ENCODE peak calls at places on chromosomes 2 and 18, in five cellular contexts. Q is CD8-positive, alpha-beta T cell; R is GM12864; L is astrocyte of the cerebellum; V is astrocyte of the spinal cord. Z is an unnamed sample.

GRCh38 chr2:242075163-242075562 is 205.6 kb downstream of the RTP5 start:
- DNase-seq in L (peak), Q (no peak), V (peak), R (no peak), Z (peak)

GRCh38 chr18:80147418-80148315 is 38.6 kb downstream of the ADNP2 start:
- DNase-seq in R (peak), L (peak), V (peak), Q (peak), Z (peak)

GRCh38 chr2:121717529-121717928 is 19.1 kb downstream of the NIFK start:
- DNase-seq in V (no peak), Q (no peak), R (no peak), L (no peak), Z (no peak)

GRCh38 chr18:49960376-49960775 is 147.0 kb upstream of the ACAA2 start:
- DNase-seq in L (no peak), V (no peak), Q (no peak), R (no peak), Z (no peak)

GRCh38 chr2:113799375-113799774 is 42.9 kb upstream of the SLC35F5 start:
- DNase-seq in L (no peak), V (no peak), R (no peak), Q (no peak), Z (no peak)

GRCh38 chr2:70073493-70073892 is 13.8 kb upstream of the PCBP1 start:
- DNase-seq in V (peak), Q (no peak), R (no peak), L (no peak), Z (no peak)

GRCh38 chr2:1772868-1773267 is 28.6 kb upstream of the PXDN start:
- DNase-seq in R (no peak), L (no peak), V (no peak), Q (no peak), Z (no peak)

GRCh38 chr2:217105733-217106649 is 246.1 kb upstream of the TNP1 start:
- DNase-seq in R (no peak), Q (no peak), V (peak), L (peak), Z (peak)

GRCh38 chr2:54471221-54471711 is 15.1 kb downstream of the SPTBN1 start:
- DNase-seq in V (peak), Q (no peak), R (peak), L (peak), Z (no peak)

GRCh38 chr2:84257871-84258270 is 201.2 kb downstream of the SUCLG1 start:
- DNase-seq in R (no peak), Q (no peak), L (peak), V (no peak), Z (no peak)

GRCh38 chr18:75161629-75162028 is 47.3 kb downstream of the PTGR3 start:
- DNase-seq in L (peak), V (no peak), Q (peak), R (no peak), Z (peak)

GRCh38 chr2:81692566-81692965 is 1388.0 kb upstream of the LRRTM1 start:
- DNase-seq in L (no peak), V (no peak), Q (no peak), R (no peak), Z (no peak)

GRCh38 chr2:37191253-37191652 is 2.8 kb upstream of the SULT6B1 start:
- DNase-seq in L (no peak), R (no peak), Q (no peak), V (no peak), Z (no peak)

GRCh38 chr2:221095381-221095780 is 476.7 kb downstream of the EPHA4 start:
- DNase-seq in V (peak), R (no peak), L (peak), Q (no peak), Z (no peak)

GRCh38 chr18:36638224-36638623 is 190.6 kb downstream of the TPGS2 start:
- DNase-seq in V (no peak), L (no peak), R (peak), Q (no peak), Z (no peak)

GRCh38 chr2:69375494-69376353 is 11.3 kb downstream of the GFPT1 start:
- DNase-seq in L (no peak), R (no peak), Q (no peak), V (no peak), Z (no peak)

GRCh38 chr2:28956415-28956826 is 24.7 kb upstream of the TOGARAM2 start:
- DNase-seq in L (no peak), R (peak), Q (peak), V (no peak), Z (no peak)

GRCh38 chr2:43031471-43032224 is 194.8 kb downstream of the ZFP36L2 start:
- DNase-seq in L (no peak), R (no peak), V (no peak), Q (no peak), Z (no peak)

GRCh38 chr2:215967590-215968373 is 45.6 kb downstream of the MREG start:
- DNase-seq in R (no peak), V (no peak), L (no peak), Q (no peak), Z (no peak)

GRCh38 chr2:32479224-32479623 is 122.4 kb downstream of the BIRC6 start:
- DNase-seq in Q (no peak), L (no peak), V (peak), R (no peak), Z (peak)

GRCh38 chr2:163717993-163718680 is 17.7 kb downstream of the FIGN start:
- DNase-seq in Q (no peak), V (no peak), R (no peak), L (no peak), Z (no peak)

GRCh38 chr2:44936275-44936674 is 5.2 kb upstream of the SIX3 start:
- DNase-seq in R (no peak), Q (no peak), L (no peak), V (no peak), Z (no peak)
- TF ChIP-seq CTCF in R (no peak), Q (no peak), L (no peak), V (no peak), Z (no peak)

GRCh38 chr18:68676913-68677312 is 38.0 kb downstream of the TMX3 start:
- DNase-seq in Q (no peak), L (no peak), V (no peak), R (peak), Z (no peak)
- TF ChIP-seq CTCF in Q (no peak), L (peak), V (peak), R (peak), Z (peak)

GRCh38 chr2:133477614-133477990 is 90.7 kb downstream of the NCKAP5 start:
- DNase-seq in V (no peak), R (no peak), Q (no peak), L (no peak), Z (no peak)

GRCh38 chr2:133484106-133484505 is 84.2 kb downstream of the NCKAP5 start:
- DNase-seq in V (no peak), L (no peak), R (no peak), Q (no peak), Z (peak)

GRCh38 chr2:133483201-133483600 is 85.1 kb downstream of the NCKAP5 start:
- DNase-seq in V (no peak), L (no peak), Q (no peak), R (no peak), Z (no peak)

GRCh38 chr2:133476931-133477613 is 91.2 kb downstream of the NCKAP5 start:
- DNase-seq in L (no peak), R (no peak), V (no peak), Q (no peak), Z (no peak)

DNA sequence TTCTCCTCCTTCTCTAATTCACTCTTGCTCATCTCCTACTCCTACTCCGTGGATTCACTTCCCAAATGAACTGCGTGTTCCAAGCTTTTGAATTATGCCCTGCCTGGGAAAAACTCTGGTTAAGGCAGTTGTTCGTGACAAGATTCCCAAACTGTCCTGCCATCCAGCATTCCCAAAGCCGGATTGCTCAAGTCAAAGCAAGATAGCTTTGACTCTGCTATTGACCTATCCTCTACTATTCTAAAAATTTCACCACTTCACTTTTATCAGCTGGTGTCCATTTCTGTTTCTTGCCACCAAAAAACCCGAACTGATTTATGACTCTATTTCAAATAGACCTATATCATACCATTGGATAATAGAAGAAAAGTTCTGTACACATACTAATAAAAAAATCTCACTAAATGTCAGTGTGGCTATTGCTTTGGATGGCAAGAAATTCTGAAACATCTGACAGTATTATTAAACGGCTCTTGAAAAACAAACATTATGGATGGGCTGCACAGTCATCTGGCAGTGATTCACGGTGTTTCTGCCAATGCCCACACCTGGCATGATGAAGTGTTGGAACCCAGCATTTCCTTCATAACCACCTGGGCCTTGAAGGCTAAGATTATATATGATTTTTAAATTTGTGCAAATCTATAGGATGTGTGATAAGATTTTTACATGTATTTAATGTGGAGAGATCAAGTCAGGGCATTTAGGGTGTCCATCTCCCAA is 87.4 kb downstream of the NCKAP5 start:
- DNase-seq in L (no peak), R (no peak), V (no peak), Q (no peak), Z (no peak)
- TF ChIP-seq CTCF in L (no peak), R (no peak), V (no peak), Q (no peak), Z (no peak)

GRCh38 chr2:142037744-142038143 is 93.1 kb downstream of the LRP1B start:
- DNase-seq in L (no peak), V (peak), Q (no peak), R (no peak), Z (no peak)
- TF ChIP-seq CTCF in L (no peak), V (no peak), Q (no peak), R (no peak), Z (no peak)

GRCh38 chr2:47270421-47270820 is 115.3 kb upstream of the STPG4 start:
- DNase-seq in R (no peak), V (no peak), Q (no peak), L (no peak), Z (no peak)

GRCh38 chr2:47274054-47274779 is 119.1 kb upstream of the STPG4 start:
- DNase-seq in R (no peak), Q (no peak), V (peak), L (no peak), Z (no peak)

GRCh38 chr2:47271054-47272000 is 116.2 kb upstream of the STPG4 start:
- DNase-seq in R (no peak), L (no peak), V (no peak), Q (no peak), Z (no peak)

GRCh38 chr2:47272905-47273758 is 118.0 kb upstream of the STPG4 start:
- DNase-seq in L (no peak), Q (no peak), R (no peak), V (no peak), Z (no peak)

DNA sequence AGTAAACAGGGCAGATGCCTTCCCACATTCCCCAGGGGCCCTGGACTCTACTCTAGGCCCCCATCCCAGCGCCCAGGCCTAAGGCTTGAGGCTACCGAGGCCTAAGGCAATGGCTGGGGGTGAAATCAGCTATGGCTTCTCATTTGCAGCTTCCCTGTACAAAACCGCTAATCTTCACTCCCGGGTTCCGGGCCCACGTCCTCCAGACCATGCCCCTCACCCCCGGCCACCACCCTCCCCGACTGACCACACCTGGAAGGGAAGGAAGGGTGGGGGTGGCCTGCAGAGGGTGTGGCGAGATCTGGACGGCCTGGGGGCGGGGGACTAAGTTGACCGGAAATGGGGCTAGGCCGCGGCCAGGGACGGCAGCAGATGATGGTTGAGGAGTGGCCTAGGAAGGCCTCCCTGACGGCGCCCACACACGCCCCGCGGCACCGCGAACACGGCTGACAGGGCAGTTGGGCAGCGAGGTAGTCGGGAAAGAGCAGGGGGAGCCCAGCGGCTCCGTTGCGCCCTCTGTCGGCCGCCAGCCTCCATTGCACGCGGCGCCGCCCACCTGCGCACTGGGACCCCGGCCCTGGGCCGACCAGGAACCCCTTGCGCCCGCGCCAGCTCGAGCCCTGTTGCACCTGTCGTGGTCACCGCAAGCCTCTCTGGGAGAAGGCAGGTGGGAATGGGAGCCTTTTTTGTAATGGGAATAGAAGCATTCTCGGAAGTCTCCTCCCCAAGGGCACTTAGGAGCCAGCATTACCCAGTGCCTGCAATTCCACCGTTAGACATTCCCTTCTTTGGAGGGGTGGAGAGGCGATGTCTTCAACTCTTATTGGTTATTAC is 117.1 kb upstream of the STPG4 start:
- DNase-seq in Q (peak), R (no peak), V (peak), L (no peak), Z (peak)
- TF ChIP-seq CTCF in Q (peak), R (peak), V (peak), L (peak), Z (peak)

DNA sequence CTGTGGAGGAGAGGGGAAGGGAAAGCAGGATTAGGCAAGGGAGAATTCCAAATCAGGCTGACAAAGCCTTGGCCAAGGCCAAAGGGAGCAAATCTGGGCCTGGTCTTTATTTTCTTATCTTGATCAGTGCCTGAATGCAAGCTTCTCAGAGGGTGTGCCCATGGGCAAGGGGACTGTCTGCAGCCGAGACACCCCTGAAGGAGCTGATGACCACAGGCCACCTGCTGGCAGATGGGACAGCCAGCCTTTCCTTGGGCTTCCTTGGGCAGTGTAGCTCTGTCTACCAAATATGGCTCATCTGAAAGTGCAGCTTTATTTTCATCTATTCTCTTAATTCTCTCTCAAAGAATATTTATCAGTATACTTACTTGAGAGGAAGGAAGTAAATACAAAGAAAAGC is 117.0 kb downstream of the PKP4 start:
- DNase-seq in L (no peak), R (no peak), V (no peak), Q (no peak), Z (no peak)
- TF ChIP-seq CTCF in L (no peak), R (no peak), V (no peak), Q (no peak), Z (no peak)

DNA sequence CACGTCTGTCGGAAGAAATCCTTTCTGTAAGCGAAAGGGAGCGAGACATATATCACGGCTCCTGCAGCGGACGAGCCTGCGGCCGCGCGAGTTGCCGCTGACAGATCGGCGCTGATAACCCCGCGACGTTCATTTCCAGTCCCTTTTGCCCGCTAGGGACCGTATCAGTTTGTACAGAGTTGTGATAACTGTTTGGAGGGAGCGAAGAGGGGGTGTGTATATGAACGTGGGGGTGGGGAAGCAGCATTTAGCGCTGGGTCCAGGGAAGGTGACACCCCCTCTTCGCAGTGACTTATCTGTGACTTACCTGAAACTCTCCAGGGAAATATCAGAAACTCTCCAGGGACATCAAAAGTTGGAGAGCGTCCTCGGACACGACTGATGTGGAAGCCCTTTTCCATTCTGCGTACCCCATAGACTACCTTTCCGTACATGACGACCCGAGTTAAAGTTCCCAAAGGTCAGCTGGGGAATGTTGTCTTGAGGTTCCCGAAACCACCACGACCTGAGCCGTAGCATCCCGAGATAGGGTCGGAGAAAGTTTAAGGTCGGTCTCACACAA is 948 bp upstream of the GATA6 start:
- DNase-seq in L (no peak), R (no peak), Q (no peak), V (no peak), Z (no peak)
- TF ChIP-seq CTCF in L (no peak), R (no peak), Q (no peak), V (no peak), Z (no peak)

GRCh38 chr2:209936106-209936663 is 66.3 kb upstream of the RPE start:
- DNase-seq in V (peak), Q (no peak), L (no peak), R (no peak), Z (no peak)
- TF ChIP-seq CTCF in V (peak), Q (no peak), L (peak), R (no peak), Z (no peak)

DNA sequence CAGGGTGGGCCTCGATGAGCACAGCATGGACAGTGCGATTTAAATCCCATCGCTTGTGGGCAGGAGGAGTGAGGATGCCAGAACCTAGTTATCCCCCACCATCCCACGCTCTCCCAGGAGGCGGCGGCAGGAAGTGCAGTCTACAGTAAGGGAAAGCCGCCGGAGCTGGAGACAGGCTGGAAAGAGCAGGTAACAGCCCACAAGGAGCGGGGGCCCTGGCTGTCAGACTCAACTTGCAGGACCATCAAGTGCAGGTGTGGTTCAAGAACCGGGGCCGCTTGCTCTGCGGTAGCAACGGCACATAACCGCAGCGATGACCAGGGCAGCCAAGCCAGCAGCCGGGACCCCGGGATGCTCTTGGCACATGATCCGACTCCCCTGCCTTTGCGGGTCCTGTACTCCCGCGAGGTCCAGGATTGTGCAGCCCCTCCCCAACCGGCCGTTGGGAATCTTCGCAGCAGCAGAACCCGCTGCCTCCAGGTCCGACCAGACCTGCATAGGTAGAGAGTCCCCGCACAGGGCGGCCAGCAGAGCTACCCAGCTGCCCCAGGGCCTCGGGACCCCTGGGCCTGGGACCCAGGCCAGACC is 82.1 kb downstream of the BIN1 start:
- DNase-seq in V (peak), L (peak), Q (no peak), R (no peak), Z (no peak)
- TF ChIP-seq CTCF in V (peak), L (peak), Q (no peak), R (no peak), Z (peak)